ENCODE peak calls at places on chromosomes 1 and 21, in seven cellular contexts. One of them, this sample, is unnamed.

GRCh38 chr1:32470991-32471694 is 6.3 kb downstream of the ZBTB8B start:
- DNase-seq in IMR-90: no peak
- DNase-seq in CD4-positive, CD25-positive, alpha-beta regulatory T cell: peak; percentile 6
- DNase-seq in lower lobe of right lung: no peak
- DNase-seq in lung: no peak
- DNase-seq in Caki2: no peak
- DNase-seq in activated naive CD8-positive, alpha-beta T cell treated with anti-CD3 and anti-CD28 coated beads for 36 hours: peak; percentile 13
- DNase-seq in this sample: no peak

GRCh38 chr1:177871633-177872562 is 98.0 kb downstream of the SEC16B start:
- DNase-seq in lung: no peak
- DNase-seq in Caki2: no peak
- DNase-seq in activated naive CD8-positive, alpha-beta T cell treated with anti-CD3 and anti-CD28 coated beads for 36 hours: no peak
- DNase-seq in lower lobe of right lung: no peak
- DNase-seq in IMR-90: no peak
- DNase-seq in CD4-positive, CD25-positive, alpha-beta regulatory T cell: no peak
- DNase-seq in this sample: no peak

GRCh38 chr1:160576430-160576829 is 2.9 kb downstream of the CD84 start:
- DNase-seq in IMR-90: no peak
- DNase-seq in lower lobe of right lung: no peak
- DNase-seq in lung: no peak
- DNase-seq in Caki2: no peak
- DNase-seq in CD4-positive, CD25-positive, alpha-beta regulatory T cell: peak; percentile 52
- DNase-seq in activated naive CD8-positive, alpha-beta T cell treated with anti-CD3 and anti-CD28 coated beads for 36 hours: peak; percentile 51
- DNase-seq in this sample: peak; percentile 30

GRCh38 chr1:212749924-212750535 is 41.5 kb downstream of the NSL1 start:
- DNase-seq in IMR-90: peak; percentile 79
- DNase-seq in Caki2: peak; percentile 55
- DNase-seq in lower lobe of right lung: no peak
- DNase-seq in CD4-positive, CD25-positive, alpha-beta regulatory T cell: peak; percentile 29
- DNase-seq in lung: no peak
- DNase-seq in activated naive CD8-positive, alpha-beta T cell treated with anti-CD3 and anti-CD28 coated beads for 36 hours: no peak
- DNase-seq in this sample: peak; percentile 18

GRCh38 chr1:156481527-156481926 is 19.0 kb downstream of the MEF2D start:
- DNase-seq in lower lobe of right lung: no peak
- DNase-seq in Caki2: no peak
- DNase-seq in lung: no peak
- DNase-seq in CD4-positive, CD25-positive, alpha-beta regulatory T cell: peak; percentile 34
- DNase-seq in activated naive CD8-positive, alpha-beta T cell treated with anti-CD3 and anti-CD28 coated beads for 36 hours: peak; percentile 37
- DNase-seq in IMR-90: no peak
- DNase-seq in this sample: no peak

GRCh38 chr1:78177708-78178270 is 132.0 kb downstream of the GIPC2 start:
- DNase-seq in IMR-90: no peak
- DNase-seq in Caki2: no peak
- DNase-seq in lower lobe of right lung: no peak
- DNase-seq in lung: no peak
- DNase-seq in activated naive CD8-positive, alpha-beta T cell treated with anti-CD3 and anti-CD28 coated beads for 36 hours: no peak
- DNase-seq in CD4-positive, CD25-positive, alpha-beta regulatory T cell: no peak
- DNase-seq in this sample: no peak

GRCh38 chr21:44800103-44800502 is 1.5 kb downstream of the UBE2G2 start:
- DNase-seq in IMR-90: peak; percentile 59
- DNase-seq in Caki2: peak; percentile 19
- DNase-seq in CD4-positive, CD25-positive, alpha-beta regulatory T cell: peak; percentile 41
- DNase-seq in activated naive CD8-positive, alpha-beta T cell treated with anti-CD3 and anti-CD28 coated beads for 36 hours: no peak
- DNase-seq in lower lobe of right lung: no peak
- DNase-seq in lung: no peak
- DNase-seq in this sample: no peak

GRCh38 chr1:6822530-6823359 is 37.5 kb downstream of the CAMTA1 start:
- DNase-seq in activated naive CD8-positive, alpha-beta T cell treated with anti-CD3 and anti-CD28 coated beads for 36 hours: no peak
- DNase-seq in CD4-positive, CD25-positive, alpha-beta regulatory T cell: no peak
- DNase-seq in Caki2: no peak
- DNase-seq in lung: no peak
- DNase-seq in lower lobe of right lung: no peak
- DNase-seq in IMR-90: no peak
- DNase-seq in this sample: no peak

GRCh38 chr1:160363010-160363409 is 3.9 kb upstream of the NHLH1 start:
- DNase-seq in Caki2: no peak
- DNase-seq in lower lobe of right lung: no peak
- DNase-seq in lung: no peak
- DNase-seq in CD4-positive, CD25-positive, alpha-beta regulatory T cell: no peak
- DNase-seq in activated naive CD8-positive, alpha-beta T cell treated with anti-CD3 and anti-CD28 coated beads for 36 hours: no peak
- DNase-seq in IMR-90: no peak
- DNase-seq in this sample: no peak

GRCh38 chr1:59020151-59020997 is 236.5 kb upstream of the JUN start:
- DNase-seq in activated naive CD8-positive, alpha-beta T cell treated with anti-CD3 and anti-CD28 coated beads for 36 hours: peak; percentile 42
- DNase-seq in IMR-90: peak; percentile 86
- DNase-seq in lung: peak; percentile 53
- DNase-seq in lower lobe of right lung: peak; percentile 54
- DNase-seq in CD4-positive, CD25-positive, alpha-beta regulatory T cell: peak; percentile 90
- DNase-seq in Caki2: peak; percentile 51
- DNase-seq in this sample: peak; percentile 72

GRCh38 chr1:114564141-114564540 is 17.3 kb downstream of the BCAS2 start:
- DNase-seq in IMR-90: no peak
- DNase-seq in lung: no peak
- DNase-seq in activated naive CD8-positive, alpha-beta T cell treated with anti-CD3 and anti-CD28 coated beads for 36 hours: no peak
- DNase-seq in lower lobe of right lung: no peak
- DNase-seq in CD4-positive, CD25-positive, alpha-beta regulatory T cell: no peak
- DNase-seq in Caki2: no peak
- DNase-seq in this sample: no peak

GRCh38 chr21:34018910-34019309 is 54.5 kb upstream of the MRPS6 start:
- DNase-seq in IMR-90: no peak
- DNase-seq in lower lobe of right lung: no peak
- DNase-seq in Caki2: no peak
- DNase-seq in lung: no peak
- DNase-seq in activated naive CD8-positive, alpha-beta T cell treated with anti-CD3 and anti-CD28 coated beads for 36 hours: no peak
- DNase-seq in CD4-positive, CD25-positive, alpha-beta regulatory T cell: no peak
- DNase-seq in this sample: no peak

GRCh38 chr1:150092180-150092791 is 24.7 kb downstream of the VPS45 start:
- DNase-seq in activated naive CD8-positive, alpha-beta T cell treated with anti-CD3 and anti-CD28 coated beads for 36 hours: no peak
- DNase-seq in Caki2: no peak
- DNase-seq in lower lobe of right lung: no peak
- DNase-seq in lung: no peak
- DNase-seq in IMR-90: peak; percentile 2
- DNase-seq in CD4-positive, CD25-positive, alpha-beta regulatory T cell: peak; percentile 78
- DNase-seq in this sample: no peak

GRCh38 chr1:181541947-181542346 is 58.6 kb downstream of the CACNA1E start:
- DNase-seq in CD4-positive, CD25-positive, alpha-beta regulatory T cell: no peak
- DNase-seq in activated naive CD8-positive, alpha-beta T cell treated with anti-CD3 and anti-CD28 coated beads for 36 hours: no peak
- DNase-seq in Caki2: no peak
- DNase-seq in lower lobe of right lung: no peak
- DNase-seq in lung: no peak
- DNase-seq in IMR-90: peak; percentile 4
- DNase-seq in this sample: no peak

GRCh38 chr1:11654571-11655262 is at the start of gene FBXO44:
- DNase-seq in activated naive CD8-positive, alpha-beta T cell treated with anti-CD3 and anti-CD28 coated beads for 36 hours: peak; percentile 62
- DNase-seq in Caki2: no peak
- DNase-seq in lung: peak; percentile 45
- DNase-seq in IMR-90: no peak
- DNase-seq in lower lobe of right lung: peak; percentile 82
- DNase-seq in CD4-positive, CD25-positive, alpha-beta regulatory T cell: peak; percentile 44
- DNase-seq in this sample: peak; percentile 50

GRCh38 chr21:41641821-41642368 is 125.0 kb downstream of the RIPK4 start:
- DNase-seq in lower lobe of right lung: no peak
- DNase-seq in lung: no peak
- DNase-seq in activated naive CD8-positive, alpha-beta T cell treated with anti-CD3 and anti-CD28 coated beads for 36 hours: no peak
- DNase-seq in IMR-90: peak; percentile 94
- DNase-seq in Caki2: peak; percentile 77
- DNase-seq in CD4-positive, CD25-positive, alpha-beta regulatory T cell: no peak
- DNase-seq in this sample: no peak

GRCh38 chr1:176897350-176898236 is 266.9 kb downstream of the ASTN1 start:
- DNase-seq in Caki2: peak; percentile 67
- DNase-seq in IMR-90: peak; percentile 61
- DNase-seq in CD4-positive, CD25-positive, alpha-beta regulatory T cell: peak; percentile 34
- DNase-seq in lung: peak; percentile 46
- DNase-seq in activated naive CD8-positive, alpha-beta T cell treated with anti-CD3 and anti-CD28 coated beads for 36 hours: peak; percentile 19
- DNase-seq in lower lobe of right lung: peak; percentile 62
- DNase-seq in this sample: no peak

GRCh38 chr1:169115891-169116585 is 9.5 kb downstream of the ATP1B1 start:
- DNase-seq in CD4-positive, CD25-positive, alpha-beta regulatory T cell: peak; percentile 22
- DNase-seq in activated naive CD8-positive, alpha-beta T cell treated with anti-CD3 and anti-CD28 coated beads for 36 hours: no peak
- DNase-seq in IMR-90: peak; percentile 48
- DNase-seq in lower lobe of right lung: peak; percentile 76
- DNase-seq in lung: peak; percentile 80
- DNase-seq in Caki2: peak; percentile 99
- DNase-seq in this sample: no peak

GRCh38 chr1:85320371-85321131 is 44.1 kb upstream of the BCL10 start:
- DNase-seq in lung: no peak
- DNase-seq in Caki2: peak; percentile 33
- DNase-seq in IMR-90: peak; percentile 81
- DNase-seq in CD4-positive, CD25-positive, alpha-beta regulatory T cell: no peak
- DNase-seq in activated naive CD8-positive, alpha-beta T cell treated with anti-CD3 and anti-CD28 coated beads for 36 hours: no peak
- DNase-seq in lower lobe of right lung: no peak
- DNase-seq in this sample: no peak

GRCh38 chr1:214941061-214941460 is 141.5 kb upstream of the KCNK2 start:
- DNase-seq in lung: no peak
- DNase-seq in Caki2: no peak
- DNase-seq in lower lobe of right lung: no peak
- DNase-seq in IMR-90: no peak
- DNase-seq in CD4-positive, CD25-positive, alpha-beta regulatory T cell: no peak
- DNase-seq in activated naive CD8-positive, alpha-beta T cell treated with anti-CD3 and anti-CD28 coated beads for 36 hours: no peak
- DNase-seq in this sample: no peak

GRCh38 chr1:16393255-16394177 is 26.5 kb downstream of the SZRD1 start:
- DNase-seq in lower lobe of right lung: no peak
- DNase-seq in CD4-positive, CD25-positive, alpha-beta regulatory T cell: peak; percentile 24
- DNase-seq in activated naive CD8-positive, alpha-beta T cell treated with anti-CD3 and anti-CD28 coated beads for 36 hours: no peak
- DNase-seq in Caki2: no peak
- DNase-seq in IMR-90: no peak
- DNase-seq in lung: no peak
- DNase-seq in this sample: no peak

GRCh38 chr1:1361982-1362423 is 3.6 kb upstream of the MXRA8 start:
- DNase-seq in Caki2: no peak
- DNase-seq in IMR-90: peak; percentile 85
- DNase-seq in lung: no peak
- DNase-seq in activated naive CD8-positive, alpha-beta T cell treated with anti-CD3 and anti-CD28 coated beads for 36 hours: no peak
- DNase-seq in lower lobe of right lung: no peak
- DNase-seq in CD4-positive, CD25-positive, alpha-beta regulatory T cell: no peak
- DNase-seq in this sample: no peak

GRCh38 chr1:177858222-177858894 is 111.5 kb downstream of the SEC16B start:
- DNase-seq in IMR-90: peak; percentile 59
- DNase-seq in CD4-positive, CD25-positive, alpha-beta regulatory T cell: no peak
- DNase-seq in Caki2: no peak
- DNase-seq in lung: no peak
- DNase-seq in lower lobe of right lung: no peak
- DNase-seq in activated naive CD8-positive, alpha-beta T cell treated with anti-CD3 and anti-CD28 coated beads for 36 hours: no peak
- DNase-seq in this sample: no peak

GRCh38 chr1:236316437-236316836 is 34.7 kb upstream of the ERO1B start:
- DNase-seq in IMR-90: no peak
- DNase-seq in lower lobe of right lung: no peak
- DNase-seq in lung: no peak
- DNase-seq in Caki2: no peak
- DNase-seq in CD4-positive, CD25-positive, alpha-beta regulatory T cell: no peak
- DNase-seq in activated naive CD8-positive, alpha-beta T cell treated with anti-CD3 and anti-CD28 coated beads for 36 hours: no peak
- DNase-seq in this sample: no peak